ENCODE peak calls at places on chromosomes 1 and 21, in four cellular contexts. One of them, this sample, is unnamed. For H3K9me3 and H3K4me1, the result is how much of the 10 kb centered on the place peaks cover.

GRCh38 chr1:24786191-24786590 is 40.9 kb downstream of the CLIC4 start:
- DNase-seq in PC-3: no peak
- DNase-seq in left ventricle myocardium inferior: no peak
- DNase-seq in lower lobe of right lung: no peak
- DNase-seq in this sample: no peak

GRCh38 chr1:155466996-155467395 is 95.6 kb downstream of the ASH1L start:
- DNase-seq in PC-3: peak
- DNase-seq in left ventricle myocardium inferior: no peak
- DNase-seq in lower lobe of right lung: no peak
- DNase-seq in this sample: no peak

GRCh38 chr1:33927721-33928120 is 63.8 kb downstream of the HMGB4 start:
- DNase-seq in PC-3: no peak
- DNase-seq in left ventricle myocardium inferior: no peak
- DNase-seq in lower lobe of right lung: no peak
- DNase-seq in this sample: no peak

GRCh38 chr1:31509124-31510072 is 66.9 kb upstream of the TINAGL1 start:
- DNase-seq in PC-3: no peak
- DNase-seq in left ventricle myocardium inferior: no peak
- DNase-seq in lower lobe of right lung: no peak
- DNase-seq in this sample: no peak

GRCh38 chr1:178495741-178496409 is 889 bp downstream of the CLEC20A start:
- DNase-seq in PC-3: no peak
- DNase-seq in left ventricle myocardium inferior: no peak
- DNase-seq in lower lobe of right lung: no peak
- DNase-seq in this sample: no peak

GRCh38 chr21:45992311-45993209 is 11.0 kb downstream of the COL6A1 start:
- DNase-seq in PC-3: no peak
- DNase-seq in left ventricle myocardium inferior: peak
- DNase-seq in lower lobe of right lung: peak
- DNase-seq in this sample: peak

GRCh38 chr1:59006309-59006698 is 222.5 kb upstream of the JUN start:
- DNase-seq in PC-3: no peak
- DNase-seq in left ventricle myocardium inferior: no peak
- DNase-seq in lower lobe of right lung: no peak
- DNase-seq in this sample: no peak

GRCh38 chr1:23090056-23090455 is 70.8 kb downstream of the KDM1A start:
- DNase-seq in PC-3: no peak
- DNase-seq in left ventricle myocardium inferior: no peak
- DNase-seq in lower lobe of right lung: no peak
- DNase-seq in this sample: no peak

GRCh38 chr1:40047769-40048168 is 7.2 kb downstream of the CAP1 start:
- DNase-seq in PC-3: no peak
- DNase-seq in left ventricle myocardium inferior: no peak
- DNase-seq in lower lobe of right lung: no peak
- DNase-seq in this sample: no peak

GRCh38 chr1:162631546-162632233 is 574 bp upstream of the DDR2 start:
- DNase-seq in PC-3: no peak
- DNase-seq in left ventricle myocardium inferior: peak
- DNase-seq in lower lobe of right lung: no peak
- DNase-seq in this sample: no peak

GRCh38 chr1:36034692-36035091 is 49.2 kb upstream of the TEKT2 start:
- DNase-seq in PC-3: peak
- DNase-seq in left ventricle myocardium inferior: no peak
- DNase-seq in lower lobe of right lung: no peak
- DNase-seq in this sample: no peak

GRCh38 chr21:31201548-31201947 is 142.5 kb downstream of the TIAM1 start:
- DNase-seq in PC-3: no peak
- DNase-seq in left ventricle myocardium inferior: no peak
- DNase-seq in lower lobe of right lung: no peak
- DNase-seq in this sample: no peak

GRCh38 chr1:213669964-213670691 is 317.6 kb upstream of the PROX1 start:
- DNase-seq in PC-3: no peak
- DNase-seq in left ventricle myocardium inferior: no peak
- DNase-seq in lower lobe of right lung: no peak
- DNase-seq in this sample: no peak

GRCh38 chr1:27528701-27529637 is 39.0 kb upstream of the WASF2 start:
- DNase-seq in PC-3: no peak
- DNase-seq in left ventricle myocardium inferior: peak
- DNase-seq in lower lobe of right lung: no peak
- DNase-seq in this sample: no peak

GRCh38 chr21:35352787-35353186 is 303.7 kb upstream of the RUNX1 start:
- DNase-seq in PC-3: no peak
- DNase-seq in left ventricle myocardium inferior: no peak
- DNase-seq in lower lobe of right lung: no peak
- DNase-seq in this sample: no peak

GRCh38 chr1:205452906-205453305 is 2.9 kb downstream of the BLACAT1 start:
- DNase-seq in PC-3: no peak
- DNase-seq in left ventricle myocardium inferior: no peak
- DNase-seq in lower lobe of right lung: no peak
- DNase-seq in this sample: no peak

GRCh38 chr1:41041866-41042265 is 20.3 kb upstream of the SLFNL1 start:
- DNase-seq in PC-3: no peak
- DNase-seq in left ventricle myocardium inferior: no peak
- DNase-seq in lower lobe of right lung: no peak
- DNase-seq in this sample: no peak

GRCh38 chr1:162861101-162861500 is at the start of gene CCDC190:
- DNase-seq in PC-3: no peak
- DNase-seq in left ventricle myocardium inferior: peak
- DNase-seq in lower lobe of right lung: peak
- DNase-seq in this sample: no peak

GRCh38 chr1:57017717-57018116 is 51.9 kb upstream of the C8B start:
- DNase-seq in PC-3: no peak
- DNase-seq in left ventricle myocardium inferior: no peak
- DNase-seq in lower lobe of right lung: no peak
- DNase-seq in this sample: no peak

GRCh38 chr1:36784147-36784862 is 250.0 kb downstream of the GRIK3 start:
- DNase-seq in PC-3: no peak
- DNase-seq in left ventricle myocardium inferior: no peak
- DNase-seq in lower lobe of right lung: no peak
- DNase-seq in this sample: no peak

GRCh38 chr1:10074059-10074854 is 41.5 kb downstream of the UBE4B start:
- DNase-seq in PC-3: peak
- DNase-seq in left ventricle myocardium inferior: no peak
- DNase-seq in lower lobe of right lung: peak
- DNase-seq in this sample: peak

GRCh38 chr1:217048104-217048707 is 325.0 kb upstream of the ESRRG start:
- DNase-seq in PC-3: peak
- DNase-seq in left ventricle myocardium inferior: no peak
- DNase-seq in lower lobe of right lung: no peak
- DNase-seq in this sample: no peak

GRCh38 chr1:230382060-230382491 is 44.1 kb downstream of the PGBD5 start:
- DNase-seq in PC-3: peak
- DNase-seq in left ventricle myocardium inferior: no peak
- DNase-seq in lower lobe of right lung: peak
- DNase-seq in this sample: peak

GRCh38 chr1:22763479-22764200 is 53.0 kb downstream of the EPHB2 start:
- DNase-seq in PC-3: no peak
- DNase-seq in left ventricle myocardium inferior: no peak
- DNase-seq in lower lobe of right lung: no peak
- DNase-seq in this sample: no peak

GRCh38 chr1:222794656-222795474 is 20.0 kb upstream of the DISP1 start:
- DNase-seq in PC-3: peak
- DNase-seq in left ventricle myocardium inferior: no peak
- DNase-seq in lower lobe of right lung: no peak
- DNase-seq in this sample: no peak

GRCh38 chr1:9603766-9604753 is 15.3 kb downstream of the TMEM201 start:
- DNase-seq in PC-3: no peak
- DNase-seq in left ventricle myocardium inferior: no peak
- DNase-seq in lower lobe of right lung: no peak
- DNase-seq in this sample: no peak

GRCh38 chr1:233005703-233006102 is 55.3 kb downstream of the NTPCR start:
- DNase-seq in PC-3: peak
- DNase-seq in left ventricle myocardium inferior: no peak
- DNase-seq in lower lobe of right lung: no peak
- DNase-seq in this sample: no peak

GRCh38 chr1:93908394-93909145 is 660 bp downstream of the GCLM start:
- DNase-seq in PC-3: peak
- DNase-seq in left ventricle myocardium inferior: peak
- DNase-seq in lower lobe of right lung: peak
- DNase-seq in this sample: peak

GRCh38 chr1:93905734-93906133 is 3.5 kb downstream of the GCLM start:
- DNase-seq in PC-3: no peak
- DNase-seq in left ventricle myocardium inferior: no peak
- DNase-seq in lower lobe of right lung: no peak
- DNase-seq in this sample: no peak

GRCh38 chr1:93909146-93910050 is at the start of gene GCLM:
- DNase-seq in PC-3: peak
- DNase-seq in left ventricle myocardium inferior: peak
- DNase-seq in lower lobe of right lung: peak
- DNase-seq in this sample: peak

GRCh38 chr1:93906480-93906879 is 2.8 kb downstream of the GCLM start:
- DNase-seq in PC-3: no peak
- DNase-seq in left ventricle myocardium inferior: no peak
- DNase-seq in lower lobe of right lung: no peak
- DNase-seq in this sample: no peak

GRCh38 chr1:93907718-93908117 is 1.5 kb downstream of the GCLM start:
- DNase-seq in PC-3: peak
- DNase-seq in left ventricle myocardium inferior: peak
- DNase-seq in lower lobe of right lung: no peak
- DNase-seq in this sample: no peak
- H3K27ac ChIP-seq in PC-3: no peak
- H3K27ac ChIP-seq in left ventricle myocardium inferior: no peak
- H3K27ac ChIP-seq in lower lobe of right lung: no peak
- H3K27ac ChIP-seq in this sample: peak

GRCh38 chr1:106746448-106747085 is 309.9 kb upstream of the PRMT6 start:
- DNase-seq in PC-3: no peak
- DNase-seq in left ventricle myocardium inferior: no peak
- DNase-seq in lower lobe of right lung: no peak
- DNase-seq in this sample: no peak
- H3K9me3 ChIP-seq in PC-3: under half
- H3K9me3 ChIP-seq in left ventricle myocardium inferior: under half
- H3K9me3 ChIP-seq in lower lobe of right lung: under half
- H3K9me3 ChIP-seq in this sample: under half

DNA sequence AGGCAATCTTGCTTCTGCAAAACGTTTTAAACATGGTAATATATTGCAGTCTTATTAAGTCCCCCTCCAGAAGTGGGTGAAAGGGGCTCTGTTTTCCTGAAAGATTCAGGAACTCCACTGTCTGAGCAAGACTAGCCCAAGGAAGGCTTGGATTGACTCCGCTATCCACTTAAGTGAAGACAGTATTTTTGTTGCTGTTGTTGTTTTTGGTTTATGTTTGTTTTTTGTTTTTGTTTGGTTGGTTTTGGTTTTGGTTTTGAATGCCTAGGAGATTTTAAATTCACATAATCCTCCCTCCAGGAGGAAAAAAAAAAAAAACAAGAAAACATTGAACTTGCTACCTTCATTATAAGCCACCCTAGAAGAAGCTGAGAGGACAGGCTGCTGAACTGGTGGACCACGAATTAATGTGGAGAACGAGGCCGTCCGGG is 29.1 kb upstream of the NFIA start:
- DNase-seq in PC-3: no peak
- DNase-seq in left ventricle myocardium inferior: no peak
- DNase-seq in lower lobe of right lung: no peak
- DNase-seq in this sample: no peak
- H3K4me1 ChIP-seq in PC-3: under half
- H3K4me1 ChIP-seq in left ventricle myocardium inferior: half or more
- H3K4me1 ChIP-seq in lower lobe of right lung: half or more
- H3K4me1 ChIP-seq in this sample: under half

GRCh38 chr1:161115132-161115711 is 2.6 kb downstream of the PFDN2 start:
- DNase-seq in PC-3: peak
- DNase-seq in left ventricle myocardium inferior: no peak
- DNase-seq in lower lobe of right lung: no peak
- DNase-seq in this sample: no peak
- H3K27ac ChIP-seq in PC-3: peak
- H3K27ac ChIP-seq in left ventricle myocardium inferior: no peak
- H3K27ac ChIP-seq in lower lobe of right lung: no peak
- H3K27ac ChIP-seq in this sample: no peak

GRCh38 chr1:2832506-2833453 is 31.3 kb upstream of the TTC34 start:
- DNase-seq in PC-3: no peak
- DNase-seq in left ventricle myocardium inferior: no peak
- DNase-seq in lower lobe of right lung: peak
- DNase-seq in this sample: no peak

GRCh38 chr1:2830761-2831425 is 29.4 kb upstream of the TTC34 start:
- DNase-seq in PC-3: no peak
- DNase-seq in left ventricle myocardium inferior: no peak
- DNase-seq in lower lobe of right lung: peak
- DNase-seq in this sample: no peak

GRCh38 chr1:2828586-2829250 is 27.2 kb upstream of the TTC34 start:
- DNase-seq in PC-3: no peak
- DNase-seq in left ventricle myocardium inferior: no peak
- DNase-seq in lower lobe of right lung: peak
- DNase-seq in this sample: no peak

GRCh38 chr1:2831596-2832212 is 30.2 kb upstream of the TTC34 start:
- DNase-seq in PC-3: no peak
- DNase-seq in left ventricle myocardium inferior: no peak
- DNase-seq in lower lobe of right lung: no peak
- DNase-seq in this sample: no peak

DNA sequence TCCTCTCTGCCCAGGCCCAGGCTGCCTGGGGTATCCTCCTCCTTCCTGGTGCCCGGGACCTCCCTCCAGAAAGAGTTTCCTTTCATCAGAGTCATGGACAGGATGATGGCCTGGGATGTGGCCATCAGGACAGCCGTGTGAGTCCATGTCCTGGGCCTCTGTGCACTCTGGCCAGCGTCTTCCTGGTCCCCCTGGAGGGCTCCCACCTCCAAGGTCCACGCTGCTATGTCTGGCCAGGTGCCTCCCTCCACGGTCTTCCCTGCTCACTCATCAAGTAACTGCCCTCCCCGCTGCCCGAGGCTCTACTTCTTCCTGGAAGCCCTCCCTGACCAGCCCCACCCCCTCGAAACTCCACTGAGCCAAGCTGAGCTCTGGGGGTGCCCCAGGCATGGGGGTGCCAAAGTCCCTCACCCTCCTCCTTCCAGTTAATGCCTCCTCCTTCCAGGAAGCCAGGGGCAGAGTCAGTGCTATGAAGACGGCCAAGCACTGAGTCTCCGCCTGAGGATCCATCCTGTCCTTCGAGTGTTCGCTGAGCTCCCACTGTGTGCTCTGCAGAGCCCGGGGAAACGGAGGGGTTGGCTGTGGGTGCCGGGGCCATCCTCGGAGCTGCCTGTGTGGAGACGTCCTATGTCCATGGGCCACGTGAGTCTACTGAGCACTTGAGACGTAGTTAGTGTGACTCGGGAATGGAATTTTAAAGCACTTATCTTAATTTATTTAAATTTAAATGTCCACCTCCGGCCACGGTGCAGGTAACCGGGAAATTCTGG is 28.5 kb upstream of the TTC34 start:
- DNase-seq in PC-3: no peak
- DNase-seq in left ventricle myocardium inferior: no peak
- DNase-seq in lower lobe of right lung: peak
- DNase-seq in this sample: no peak
- H3K9me3 ChIP-seq in PC-3: under half
- H3K9me3 ChIP-seq in left ventricle myocardium inferior: under half
- H3K9me3 ChIP-seq in lower lobe of right lung: under half
- H3K9me3 ChIP-seq in this sample: under half

GRCh38 chr1:26059906-26060305 is 7.5 kb downstream of the TRIM63 start:
- DNase-seq in PC-3: no peak
- DNase-seq in left ventricle myocardium inferior: no peak
- DNase-seq in lower lobe of right lung: no peak
- DNase-seq in this sample: no peak
- H3K4me1 ChIP-seq in PC-3: under half
- H3K4me1 ChIP-seq in left ventricle myocardium inferior: half or more
- H3K4me1 ChIP-seq in lower lobe of right lung: under half
- H3K4me1 ChIP-seq in this sample: under half